ENCODE peak calls at places on chromosomes 2 and 18, in seven cellular contexts. M is ecto neural progenitor cell; U is H9; J is activated CD4-positive, alpha-beta T cell treated with anti-CD3 and anti-CD28 coated beads, Interleukin-2, amount 50 U/mL, for 24 hours; K is B cell; R is cardiac muscle cell; G is Calu3. Q is an unnamed sample.

GRCh38 chr2:15893689-15894325 is 46.5 kb upstream of the MYCN start:
- DNase-seq in M (no peak), U (no peak), J (no peak), K (no peak), R (no peak), G (no peak), Q (no peak)

GRCh38 chr2:58304843-58305242 is 63.7 kb upstream of the FANCL start:
- DNase-seq in M (no peak), U (no peak), J (no peak), K (no peak), R (no peak), G (no peak), Q (no peak)

GRCh38 chr18:41576643-41577042 is 378.4 kb upstream of the PIK3C3 start:
- DNase-seq in M (no peak), U (no peak), J (no peak), K (no peak), R (no peak), G (no peak), Q (no peak)

GRCh38 chr2:30404354-30405265 is 42.4 kb upstream of the LCLAT1 start:
- DNase-seq in M (no peak), U (peak), J (no peak), K (no peak), R (peak), G (no peak), Q (no peak)

GRCh38 chr2:133500967-133501366 is 67.3 kb downstream of the NCKAP5 start:
- DNase-seq in M (no peak), U (no peak), J (no peak), K (no peak), R (no peak), G (no peak), Q (peak)

GRCh38 chr2:190515687-190516086 is 18.8 kb downstream of the NEMP2 start:
- DNase-seq in M (no peak), U (no peak), J (no peak), K (no peak), R (no peak), G (no peak), Q (no peak)

GRCh38 chr18:80225685-80226084 is 21.6 kb downstream of the PARD6G start:
- DNase-seq in M (no peak), U (no peak), J (no peak), K (no peak), R (no peak), G (no peak), Q (no peak)

GRCh38 chr2:20592106-20593071 is 58.5 kb downstream of the HS1BP3 start:
- DNase-seq in M (no peak), U (peak), J (no peak), K (no peak), R (no peak), G (no peak), Q (peak)

GRCh38 chr2:10279472-10279870 is 23.2 kb upstream of the HPCAL1 start:
- DNase-seq in M (no peak), U (no peak), J (no peak), K (no peak), R (no peak), G (no peak), Q (no peak)

GRCh38 chr2:224363281-224363680 is 38.6 kb downstream of the FAM124B start:
- DNase-seq in M (no peak), U (no peak), J (no peak), K (no peak), R (no peak), G (no peak), Q (no peak)

GRCh38 chr2:134398300-134398699 is 144.4 kb downstream of the MGAT5 start:
- DNase-seq in M (no peak), U (no peak), J (no peak), K (no peak), R (peak), G (no peak), Q (peak)

GRCh38 chr18:21242141-21243040 is at the start of gene GREB1L:
- DNase-seq in M (peak), U (peak), J (no peak), K (no peak), R (peak), G (peak), Q (peak)

GRCh38 chr2:2104331-2104730 is 226.7 kb downstream of the MYT1L start:
- DNase-seq in M (no peak), U (no peak), J (no peak), K (no peak), R (no peak), G (no peak), Q (no peak)

GRCh38 chr18:77899972-77900754 is 650.5 kb downstream of the GALR1 start:
- DNase-seq in M (peak), U (peak), J (peak), K (peak), R (peak), G (peak), Q (peak)

GRCh38 chr2:216109962-216110614 is 940 bp downstream of the XRCC5 start:
- DNase-seq in M (no peak), U (no peak), J (no peak), K (peak), R (peak), G (no peak), Q (no peak)

GRCh38 chr18:27839141-27839540 is 337.8 kb downstream of the CDH2 start:
- DNase-seq in M (no peak), U (no peak), J (no peak), K (no peak), R (peak), G (peak), Q (peak)

GRCh38 chr2:54604771-54605350 is 118.6 kb upstream of the EML6 start:
- DNase-seq in M (no peak), U (no peak), J (no peak), K (no peak), R (no peak), G (no peak), Q (peak)

GRCh38 chr2:219124379-219125110 is 36.1 kb downstream of the NHEJ1 start:
- DNase-seq in M (no peak), U (no peak), J (no peak), K (no peak), R (peak), G (no peak), Q (no peak)

GRCh38 chr2:96485751-96486643 is 19.2 kb downstream of the NEURL3 start:
- DNase-seq in M (no peak), U (peak), J (peak), K (peak), R (peak), G (peak), Q (peak)

GRCh38 chr2:201484805-201485204 is 33.3 kb downstream of the STRADB start:
- DNase-seq in M (no peak), U (no peak), J (no peak), K (no peak), R (peak), G (no peak), Q (no peak)

GRCh38 chr18:38427234-38427633 is 861.6 kb upstream of the CELF4 start:
- DNase-seq in M (no peak), U (no peak), J (no peak), K (no peak), R (no peak), G (peak), Q (no peak)

GRCh38 chr2:169173876-169174275 is 104.5 kb downstream of the DHRS9 start:
- DNase-seq in M (no peak), U (no peak), J (no peak), K (no peak), R (no peak), G (no peak), Q (no peak)

GRCh38 chr2:197445746-197446145 is 7.6 kb upstream of the COQ10B start:
- DNase-seq in M (no peak), U (no peak), J (no peak), K (no peak), R (no peak), G (no peak), Q (no peak)

GRCh38 chr2:64276417-64277095 is 132.3 kb upstream of the PELI1 start:
- DNase-seq in M (no peak), U (peak), J (no peak), K (no peak), R (peak), G (no peak), Q (peak)

GRCh38 chr2:227460079-227460485 is 11.9 kb upstream of the AGFG1 start:
- DNase-seq in M (no peak), U (no peak), J (no peak), K (peak), R (peak), G (no peak), Q (no peak)

GRCh38 chr2:42928692-42929576 is 136.6 kb upstream of the HAAO start:
- DNase-seq in M (no peak), U (peak), J (no peak), K (no peak), R (peak), G (no peak), Q (peak)

GRCh38 chr2:232203936-232204335 is 174.6 kb upstream of the ALPP start:
- DNase-seq in M (no peak), U (no peak), J (no peak), K (no peak), R (no peak), G (no peak), Q (no peak)

GRCh38 chr2:12587729-12588522 is 128.8 kb upstream of the TRIB2 start:
- DNase-seq in M (no peak), U (no peak), J (no peak), K (peak), R (peak), G (peak), Q (peak)

GRCh38 chr2:222241054-222241453 is 57.7 kb downstream of the PAX3 start:
- DNase-seq in M (no peak), U (no peak), J (no peak), K (no peak), R (no peak), G (no peak), Q (no peak)

GRCh38 chr2:12928197-12928596 is 211.5 kb downstream of the TRIB2 start:
- DNase-seq in M (no peak), U (no peak), J (no peak), K (no peak), R (peak), G (no peak), Q (no peak)

GRCh38 chr18:8800445-8800844 is 95.1 kb downstream of the MTCL1 start:
- DNase-seq in M (no peak), U (peak), J (no peak), K (no peak), R (peak), G (peak), Q (peak)

GRCh38 chr18:46373787-46374186 is 269.6 kb downstream of the HAUS1 start:
- DNase-seq in M (no peak), U (no peak), J (no peak), K (no peak), R (no peak), G (no peak), Q (no peak)

GRCh38 chr2:181892795-181893435 is 1.4 kb downstream of the ITPRID2 start:
- DNase-seq in M (no peak), U (no peak), J (no peak), K (no peak), R (peak), G (no peak), Q (no peak)

GRCh38 chr18:903703-904102 is 968 bp upstream of the ADCYAP1 start:
- DNase-seq in M (peak), U (peak), J (no peak), K (no peak), R (peak), G (peak), Q (peak)

GRCh38 chr18:10431680-10432079 is 22.8 kb upstream of the APCDD1 start:
- DNase-seq in M (no peak), U (no peak), J (no peak), K (no peak), R (no peak), G (no peak), Q (no peak)

GRCh38 chr2:19746611-19747309 is 155.0 kb downstream of the TTC32 start:
- DNase-seq in M (peak), U (peak), J (no peak), K (peak), R (peak), G (peak), Q (peak)